ENCODE peak calls at places on chromosomes 4 and X, in eight cellular contexts. K is Calu3; J is fibroblast of mammary gland; F is cardiac muscle cell; E is astrocyte; O is glutamatergic neuron; M is IMR-90; S is CD4-positive, alpha-beta T cell. Y is an unnamed sample.
A peak's percentile ranks its signal among the peaks of the same experiment; 100 is the strongest.

GRCh38 chrX:110415440-110416167 is 57.0 kb downstream of the RTL9 start:
- DNase-seq in K (no peak), J (peak; percentile 83), F (no peak), E (peak; percentile 76), O (no peak), M (peak; percentile 74), S (no peak), Y (peak; percentile 58)

GRCh38 chr4:32519060-32519459 is 1798.9 kb downstream of the PCDH7 start:
- DNase-seq in K (no peak), J (peak; percentile 37), F (no peak), E (no peak), O (no peak), M (no peak), S (no peak), Y (no peak)

GRCh38 chr4:47510506-47511143 is 25.6 kb downstream of the ATP10D start:
- DNase-seq in K (no peak), J (peak; percentile 44), F (no peak), E (no peak), O (no peak), M (peak; percentile 43), S (no peak), Y (peak; percentile 23)

GRCh38 chr4:100414016-100414790 is 103.6 kb downstream of the EMCN start:
- DNase-seq in K (no peak), J (peak; percentile 55), F (no peak), E (peak; percentile 24), O (no peak), M (peak; percentile 2), S (no peak), Y (peak; percentile 28)

GRCh38 chrX:101417981-101418841 is 10.2 kb downstream of the HNRNPH2 start:
- DNase-seq in K (peak; percentile 23), J (no peak), F (peak; percentile 85), E (peak; percentile 14), O (peak; percentile 77), M (no peak), S (peak; percentile 33), Y (no peak)

GRCh38 chr4:2712261-2712842 is 43.8 kb downstream of the TNIP2 start:
- DNase-seq in K (no peak), J (peak; percentile 8), F (peak; percentile 20), E (no peak), O (peak; percentile 53), M (no peak), S (no peak), Y (no peak)

GRCh38 chrX:50165727-50166126 is 35.1 kb downstream of the AKAP4 start:
- DNase-seq in K (no peak), J (no peak), F (no peak), E (no peak), O (no peak), M (no peak), S (no peak), Y (no peak)

GRCh38 chr4:74659576-74660411 is 134.5 kb downstream of the BTC start:
- DNase-seq in K (peak; percentile 69), J (peak; percentile 100), F (no peak), E (peak; percentile 99), O (no peak), M (peak; percentile 99), S (no peak), Y (peak; percentile 99)

GRCh38 chr4:47145630-47146029 is 114.3 kb downstream of the GABRB1 start:
- DNase-seq in K (no peak), J (peak; percentile 35), F (no peak), E (peak; percentile 92), O (no peak), M (peak; percentile 92), S (no peak), Y (peak; percentile 40)

GRCh38 chrX:20363003-20363674 is 96.4 kb upstream of the RPS6KA3 start:
- DNase-seq in K (peak; percentile 10), J (peak; percentile 31), F (no peak), E (peak; percentile 53), O (no peak), M (peak; percentile 5), S (no peak), Y (no peak)

GRCh38 chrX:19581786-19582185 is 66.5 kb upstream of the MAP3K15 start:
- DNase-seq in K (no peak), J (no peak), F (no peak), E (no peak), O (no peak), M (no peak), S (no peak), Y (no peak)

GRCh38 chrX:41599507-41599906 is 89.3 kb upstream of the GPR34 start:
- DNase-seq in K (no peak), J (no peak), F (no peak), E (no peak), O (no peak), M (no peak), S (no peak), Y (no peak)

GRCh38 chr4:37219251-37219650 is 25.3 kb upstream of the NWD2 start:
- DNase-seq in K (no peak), J (no peak), F (peak; percentile 7), E (no peak), O (no peak), M (no peak), S (no peak), Y (no peak)

GRCh38 chrX:108396188-108396885 is 41.9 kb downstream of the COL4A6 start:
- DNase-seq in K (no peak), J (peak; percentile 51), F (peak; percentile 11), E (peak; percentile 46), O (no peak), M (peak; percentile 38), S (no peak), Y (peak; percentile 0)

GRCh38 chr4:10157478-10158354 is 41.1 kb upstream of the WDR1 start:
- DNase-seq in K (peak; percentile 54), J (peak; percentile 78), F (peak; percentile 74), E (peak; percentile 52), O (peak; percentile 51), M (peak; percentile 81), S (peak; percentile 40), Y (peak; percentile 71)

GRCh38 chr4:17523626-17524025 is 8.7 kb downstream of the CLRN2 start:
- DNase-seq in K (no peak), J (no peak), F (no peak), E (no peak), O (no peak), M (no peak), S (no peak), Y (no peak)

GRCh38 chr4:98728433-98728832 is 70.0 kb upstream of the TSPAN5 start:
- DNase-seq in K (no peak), J (peak; percentile 44), F (no peak), E (peak; percentile 78), O (no peak), M (peak; percentile 69), S (no peak), Y (peak; percentile 30)

GRCh38 chr4:75821966-75822365 is 80.3 kb downstream of the PPEF2 start:
- DNase-seq in K (no peak), J (no peak), F (no peak), E (peak; percentile 58), O (no peak), M (peak; percentile 65), S (no peak), Y (peak; percentile 43)

GRCh38 chr4:112523764-112524505 is 8.0 kb upstream of the NEUROG2 start:
- DNase-seq in K (peak; percentile 87), J (no peak), F (peak; percentile 87), E (no peak), O (peak; percentile 90), M (no peak), S (peak; percentile 78), Y (no peak)

GRCh38 chr4:139762715-139763114 is 97.1 kb downstream of the MGST2 start:
- DNase-seq in K (no peak), J (no peak), F (no peak), E (no peak), O (no peak), M (no peak), S (no peak), Y (no peak)

GRCh38 chr4:126057371-126057770 is 742.6 kb downstream of the FAT4 start:
- DNase-seq in K (no peak), J (no peak), F (no peak), E (no peak), O (no peak), M (no peak), S (no peak), Y (no peak)

GRCh38 chr4:105990933-105991332 is 95.7 kb downstream of the NPNT start:
- DNase-seq in K (peak; percentile 86), J (peak; percentile 80), F (no peak), E (peak; percentile 48), O (no peak), M (peak; percentile 30), S (no peak), Y (peak; percentile 77)

GRCh38 chrX:18252644-18253359 is 32.1 kb upstream of the BEND2 start:
- DNase-seq in K (no peak), J (peak; percentile 12), F (no peak), E (no peak), O (no peak), M (peak; percentile 9), S (no peak), Y (no peak)

DNA sequence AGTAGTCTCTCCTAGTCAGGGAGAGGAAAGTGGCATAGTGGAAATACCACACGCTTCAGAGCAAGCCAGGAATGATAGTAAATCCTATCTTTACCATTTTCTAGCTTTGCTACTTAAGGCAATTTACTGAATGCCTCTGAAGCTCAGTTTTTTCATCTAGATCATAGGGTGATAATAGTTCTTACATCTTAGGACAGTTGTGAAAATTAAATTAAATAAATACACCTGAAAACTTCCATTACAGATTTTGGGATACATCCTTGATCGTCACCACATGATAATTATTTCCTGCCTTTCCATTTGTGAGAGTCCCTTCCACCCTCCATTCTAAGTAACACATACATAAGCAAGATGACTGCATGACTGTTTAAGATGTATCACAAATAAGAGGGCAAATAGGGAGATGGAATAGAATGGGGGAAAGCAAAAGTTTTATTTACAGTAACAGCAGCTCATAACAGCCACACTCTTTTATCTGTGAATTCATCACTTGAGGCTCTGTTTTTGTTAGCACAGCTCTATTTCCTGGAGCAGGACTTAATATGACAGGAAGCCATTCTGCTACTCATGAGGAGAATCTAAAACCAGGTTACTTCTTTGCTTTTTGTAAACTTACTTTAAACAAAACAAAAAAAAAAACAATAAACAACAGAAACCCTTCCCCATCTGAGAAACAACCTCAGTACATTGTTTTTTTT is 13.4 kb downstream of the P2RY10 start:
- DNase-seq in K (no peak), J (no peak), F (no peak), E (no peak), O (no peak), M (no peak), S (no peak), Y (no peak)
- TF ChIP-seq CTCF in K (no peak), J (no peak), F (no peak), E (no peak), O (no peak), M (no peak), S (no peak), Y (no peak)

GRCh38 chr4:113878718-113879117 is 100.7 kb downstream of the ARSJ start:
- DNase-seq in K (peak; percentile 27), J (peak; percentile 25), F (peak; percentile 55), E (peak; percentile 75), O (peak; percentile 58), M (peak; percentile 57), S (no peak), Y (no peak)
- TF ChIP-seq CTCF in K (peak; percentile 26), J (peak; percentile 19), F (peak; percentile 34), E (peak; percentile 51), O (peak; percentile 81), M (no peak), S (no peak), Y (peak; percentile 58)

GRCh38 chrX:86171366-86171765 is 23.1 kb downstream of the DACH2 start:
- DNase-seq in K (no peak), J (peak; percentile 12), F (peak; percentile 52), E (no peak), O (peak; percentile 22), M (peak; percentile 64), S (no peak), Y (peak; percentile 30)
- TF ChIP-seq CTCF in K (no peak), J (peak; percentile 18), F (no peak), E (no peak), O (peak; percentile 29), M (peak; percentile 58), S (no peak), Y (peak; percentile 67)

GRCh38 chr4:130747842-130748241 is 1651.9 kb downstream of the C4orf33 start:
- DNase-seq in K (no peak), J (peak; percentile 1), F (no peak), E (no peak), O (no peak), M (no peak), S (no peak), Y (no peak)
- TF ChIP-seq CTCF in K (no peak), J (peak; percentile 14), F (no peak), E (peak; percentile 19), O (no peak), M (peak; percentile 19), S (no peak), Y (peak; percentile 69)